ENCODE peak calls at places on chromosomes 16 and 17, in ten cellular contexts. U is aorta, V is ascending aorta, I is hepatocyte, X is Peyer's patch, S is GM23338, M is breast epithelium, N is cardiac muscle cell, R is gastrocnemius medialis, B is esophagus squamous epithelium. W is an unnamed sample. For H3K27me3, the result is how much of the 10 kb centered on the place peaks cover.

GRCh38 chr16:16143038-16143763 is 80.1 kb downstream of the ABCC6 start:
- DNase-seq in U (no peak), V (no peak), I (no peak), X (no peak), S (peak), M (no peak), N (no peak), R (no peak), B (no peak), W (no peak)

GRCh38 chr17:37538991-37539659 is 49.4 kb downstream of the DUSP14 start:
- DNase-seq in U (no peak), V (no peak), I (no peak), X (no peak), S (no peak), M (no peak), N (no peak), R (no peak), B (no peak), W (no peak)

GRCh38 chr16:11258553-11259287 is 2.7 kb upstream of the SOCS1 start:
- DNase-seq in U (no peak), V (peak), I (no peak), X (peak), S (no peak), M (peak), N (no peak), R (peak), B (no peak), W (peak)

GRCh38 chr17:35666967-35667552 is 64.4 kb upstream of the RASL10B start:
- DNase-seq in U (no peak), V (no peak), I (peak), X (no peak), S (no peak), M (no peak), N (no peak), R (no peak), B (no peak), W (no peak)

GRCh38 chr16:85291302-85292148 is 179.3 kb upstream of the CIBAR2 start:
- DNase-seq in U (no peak), V (no peak), I (no peak), X (peak), S (no peak), M (no peak), N (peak), R (no peak), B (no peak), W (peak)

GRCh38 chr17:76948726-76949342 is 80.6 kb downstream of the MGAT5B start:
- DNase-seq in U (peak), V (no peak), I (no peak), X (no peak), S (no peak), M (peak), N (no peak), R (no peak), B (no peak), W (no peak)

GRCh38 chr16:77277571-77277970 is 78.4 kb downstream of the SYCE1L start:
- DNase-seq in U (no peak), V (no peak), I (no peak), X (no peak), S (no peak), M (no peak), N (no peak), R (no peak), B (no peak), W (no peak)

GRCh38 chr17:10172778-10173177 is 25.6 kb downstream of the GAS7 start:
- DNase-seq in U (no peak), V (no peak), I (no peak), X (no peak), S (no peak), M (no peak), N (no peak), R (no peak), B (no peak), W (no peak)

GRCh38 chr17:6427284-6427781 is 7.6 kb downstream of the AIPL1 start:
- DNase-seq in U (peak), V (no peak), I (no peak), X (no peak), S (no peak), M (no peak), N (peak), R (no peak), B (no peak), W (no peak)

GRCh38 chr16:86066755-86067154 is 167.8 kb downstream of the IRF8 start:
- DNase-seq in U (peak), V (no peak), I (no peak), X (no peak), S (no peak), M (no peak), N (no peak), R (no peak), B (no peak), W (no peak)

GRCh38 chr17:30332057-30332542 is 1.8 kb downstream of the TMIGD1 start:
- DNase-seq in U (no peak), V (no peak), I (peak), X (no peak), S (no peak), M (no peak), N (peak), R (no peak), B (no peak), W (no peak)

GRCh38 chr16:85616608-85617311 is 3.6 kb downstream of the GSE1 start:
- DNase-seq in U (no peak), V (no peak), I (no peak), X (peak), S (no peak), M (no peak), N (no peak), R (no peak), B (peak), W (no peak)

GRCh38 chr17:63477471-63478440 is 895 bp downstream of the ACE start:
- DNase-seq in U (no peak), V (no peak), I (peak), X (peak), S (no peak), M (no peak), N (peak), R (no peak), B (no peak), W (no peak)

GRCh38 chr17:17892731-17893130 is 55.9 kb upstream of the SREBF1 start:
- DNase-seq in U (peak), V (no peak), I (no peak), X (peak), S (no peak), M (no peak), N (no peak), R (no peak), B (no peak), W (no peak)

GRCh38 chr17:45976755-45977505 is 22.1 kb upstream of the STH start:
- DNase-seq in U (peak), V (no peak), I (peak), X (no peak), S (no peak), M (no peak), N (peak), R (peak), B (no peak), W (no peak)

GRCh38 chr16:87436225-87437172 is 44.4 kb downstream of the MAP1LC3B start:
- DNase-seq in U (peak), V (no peak), I (no peak), X (no peak), S (no peak), M (no peak), N (peak), R (no peak), B (no peak), W (no peak)

GRCh38 chr16:76535-77272 is 1.3 kb upstream of the MPG start:
- DNase-seq in U (peak), V (peak), I (peak), X (peak), S (no peak), M (no peak), N (peak), R (peak), B (no peak), W (no peak)

DNA sequence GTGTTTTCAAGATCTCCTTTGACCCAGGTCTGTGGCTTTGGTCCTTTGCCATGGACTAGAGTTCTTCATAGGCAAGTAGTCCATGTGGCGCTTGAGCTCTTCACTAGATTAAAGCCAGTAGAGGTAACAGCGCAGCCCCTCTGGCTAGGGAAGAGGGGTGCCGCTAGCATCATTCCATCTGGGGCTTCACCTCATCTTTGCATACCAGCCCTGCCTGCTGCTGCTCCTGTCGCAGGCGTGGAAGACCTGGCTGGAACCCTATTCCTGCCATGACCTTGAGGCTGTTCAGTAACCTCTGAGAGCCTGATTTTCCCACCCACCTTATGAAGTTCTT is 198.4 kb downstream of the MSI2 start:
- DNase-seq in U (no peak), V (no peak), I (no peak), X (no peak), S (no peak), M (no peak), N (no peak), R (no peak), B (no peak), W (no peak)
- H3K27ac ChIP-seq in U (no peak), V (no peak), I (peak), X (no peak), S (no peak), M (no peak), N (no peak), R (peak), B (no peak), W (peak)

DNA sequence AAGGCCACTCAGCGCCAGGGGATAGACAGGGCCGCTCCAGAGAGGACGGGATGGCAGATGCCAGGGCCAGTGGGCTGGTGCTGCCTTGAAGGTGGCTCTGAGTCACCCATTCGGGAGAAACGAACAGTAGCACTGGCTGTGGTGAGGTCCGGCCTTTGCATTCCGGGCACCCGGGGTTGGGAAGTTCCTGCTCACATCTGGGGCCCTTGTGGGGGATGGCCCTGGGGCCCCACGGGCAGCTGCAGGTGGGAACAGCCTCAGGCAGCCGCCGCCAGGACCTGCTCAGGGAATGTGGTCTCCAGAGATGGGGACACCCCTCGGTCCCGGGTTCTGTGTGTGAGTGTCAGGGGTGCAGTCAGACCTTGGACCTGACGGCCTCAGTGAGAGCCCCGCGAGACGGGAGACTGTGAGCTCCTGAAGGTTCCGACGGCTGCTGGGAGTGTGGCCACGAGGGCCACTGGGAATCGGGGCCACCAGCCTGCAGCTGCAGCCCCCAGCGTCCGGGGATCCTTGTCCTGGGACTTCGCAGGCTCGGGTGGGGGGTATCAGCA is 1.4 kb downstream of the CBFA2T3 start:
- DNase-seq in U (no peak), V (no peak), I (no peak), X (no peak), S (no peak), M (no peak), N (no peak), R (no peak), B (no peak), W (no peak)
- H3K27me3 ChIP-seq in U (under half), V (under half), I (under half), X (under half), S (under half), M (under half), N (under half), R (under half), B (under half), W (under half)

GRCh38 chr16:49836668-49837067 is 19.2 kb downstream of the ZNF423 start:
- DNase-seq in U (no peak), V (no peak), I (no peak), X (no peak), S (no peak), M (no peak), N (no peak), R (no peak), B (no peak), W (no peak)

GRCh38 chr16:49838639-49839461 is 17.1 kb downstream of the ZNF423 start:
- DNase-seq in U (no peak), V (no peak), I (peak), X (no peak), S (peak), M (no peak), N (no peak), R (no peak), B (no peak), W (no peak)

GRCh38 chr16:49836218-49836617 is 19.7 kb downstream of the ZNF423 start:
- DNase-seq in U (peak), V (no peak), I (no peak), X (no peak), S (no peak), M (no peak), N (no peak), R (no peak), B (no peak), W (no peak)

GRCh38 chr16:49838361-49838638 is 17.6 kb downstream of the ZNF423 start:
- DNase-seq in U (no peak), V (no peak), I (no peak), X (no peak), S (peak), M (no peak), N (no peak), R (no peak), B (no peak), W (no peak)

DNA sequence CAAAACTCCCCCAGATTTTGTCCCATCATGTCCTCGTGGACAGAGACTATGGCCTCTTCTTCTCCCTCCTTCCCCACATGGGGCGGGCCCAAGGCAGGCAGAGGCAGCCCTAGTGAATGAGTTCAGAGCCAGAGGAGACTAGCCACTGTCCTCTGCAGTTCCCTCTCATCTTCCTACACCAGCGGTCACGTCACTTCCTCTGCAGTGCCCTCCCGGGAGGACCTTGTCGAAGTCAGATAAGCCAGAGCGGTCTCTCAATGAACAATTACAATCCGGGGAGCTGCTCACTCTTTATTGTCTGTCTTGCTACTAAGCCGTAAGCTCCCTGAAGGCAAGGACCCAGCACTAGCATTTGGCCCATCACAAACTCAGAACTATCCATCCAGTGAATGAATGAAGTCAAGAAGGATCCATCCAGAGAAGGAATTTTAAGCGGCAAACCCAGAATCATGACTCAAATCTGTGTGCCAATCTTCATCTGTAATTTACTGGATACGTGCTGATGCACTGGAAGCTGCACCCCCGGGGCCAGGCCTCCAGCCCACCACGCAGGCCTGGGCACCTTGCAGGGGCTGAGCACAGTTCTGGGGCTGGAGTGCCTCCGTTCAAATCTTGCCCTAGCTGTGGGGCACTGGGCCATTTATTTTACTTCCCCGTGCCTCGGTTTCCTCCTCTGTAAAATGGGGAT is 18.1 kb downstream of the ZNF423 start:
- DNase-seq in U (no peak), V (no peak), I (no peak), X (no peak), S (no peak), M (no peak), N (peak), R (no peak), B (no peak), W (no peak)
- H3K27ac ChIP-seq in U (no peak), V (peak), I (peak), X (peak), S (no peak), M (peak), N (no peak), R (peak), B (peak), W (no peak)

DNA sequence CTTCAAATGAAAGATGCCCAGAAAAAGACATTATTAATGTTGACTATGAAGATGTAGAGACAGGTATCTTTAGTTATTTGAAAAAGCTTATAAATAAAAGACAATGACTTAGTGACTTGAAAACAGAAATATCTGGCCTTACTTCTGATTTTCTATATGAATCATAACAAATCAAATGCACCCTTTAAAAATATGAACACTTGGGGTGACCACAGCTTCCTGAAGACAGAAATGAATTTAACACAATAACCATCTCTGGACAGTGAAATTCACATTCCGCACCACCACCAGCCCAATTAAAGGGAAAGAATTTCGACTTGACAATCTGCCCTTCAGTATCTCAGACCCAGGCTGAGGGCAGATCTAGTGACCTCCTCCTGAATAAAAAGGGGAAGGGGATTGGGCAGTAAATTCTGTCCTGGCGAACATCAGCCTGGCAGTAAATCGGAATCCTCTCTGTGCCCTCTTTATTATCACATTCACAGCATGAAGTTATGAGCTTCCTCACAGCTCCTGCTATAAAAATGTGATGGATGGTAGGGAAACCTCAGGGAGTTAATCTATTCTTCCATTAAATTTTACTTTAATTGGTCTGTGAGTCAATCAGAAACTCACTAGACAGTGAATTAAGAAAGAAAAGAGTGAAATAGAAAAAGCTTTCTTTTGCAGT is 131.5 kb downstream of the SNX11 start:
- DNase-seq in U (no peak), V (no peak), I (no peak), X (no peak), S (no peak), M (no peak), N (no peak), R (no peak), B (no peak), W (no peak)
- H3K27me3 ChIP-seq in U (under half), V (under half), I (under half), X (under half), S (under half), M (under half), N (under half), R (under half), B (under half), W (half or more)

GRCh38 chr17:74426551-74427047 is 5.3 kb upstream of the GPRC5C start:
- DNase-seq in U (no peak), V (no peak), I (no peak), X (no peak), S (peak), M (no peak), N (peak), R (no peak), B (no peak), W (no peak)
- H3K27ac ChIP-seq in U (peak), V (peak), I (peak), X (peak), S (no peak), M (peak), N (no peak), R (peak), B (peak), W (no peak)